ENCODE peak calls at places on chromosomes 7 and 10, in ten cellular contexts. L, F, A, S, K, E, O, G, X and P are unnamed samples.

GRCh38 chr7:48813472-48813871 is 110.9 kb upstream of the CDC14C start:
- DNase-seq in F (no peak), L (no peak), E (no peak), A (no peak), G (no peak), O (no peak), S (no peak), X (no peak), K (no peak), P (no peak)

GRCh38 chr7:106464169-106464568 is 179.4 kb upstream of the NAMPT start:
- DNase-seq in E (no peak), S (no peak), F (no peak), O (no peak), X (no peak), L (no peak), G (no peak), A (no peak), K (no peak), P (no peak)

GRCh38 chr10:5890519-5890878 is 456 bp downstream of the FBH1 start:
- DNase-seq in S (peak; percentile 70), L (peak; percentile 38), A (peak; percentile 27), F (no peak), E (peak; percentile 60), K (peak; percentile 31), X (no peak), G (peak; percentile 20), O (peak; percentile 50), P (peak; percentile 38)

GRCh38 chr7:138865843-138866242 is 67.8 kb upstream of the ATP6V0A4 start:
- DNase-seq in K (no peak), G (peak; percentile 30), F (no peak), E (no peak), S (no peak), L (no peak), O (peak; percentile 43), A (no peak), X (peak; percentile 66), P (peak; percentile 39)

GRCh38 chr10:31319602-31320178 is 674 bp downstream of the ZEB1 start:
- DNase-seq in S (no peak), O (no peak), F (no peak), K (peak; percentile 35), X (no peak), G (peak; percentile 9), E (peak; percentile 41), L (peak; percentile 34), A (no peak), P (no peak)

GRCh38 chr7:117619690-117620089 is 139.9 kb downstream of the CFTR start:
- DNase-seq in A (no peak), F (no peak), O (no peak), X (no peak), G (no peak), K (no peak), E (no peak), L (no peak), S (no peak), P (no peak)

GRCh38 chr7:42831051-42831952 is 80.6 kb downstream of the C7orf25 start:
- DNase-seq in A (peak; percentile 30), L (no peak), F (no peak), S (no peak), X (no peak), E (peak; percentile 80), O (no peak), K (peak; percentile 58), G (no peak), P (peak; percentile 40)

GRCh38 chr10:58322072-58322834 is 12.6 kb upstream of the UBE2D1 start:
- DNase-seq in A (no peak), E (peak; percentile 38), S (no peak), O (no peak), F (no peak), X (no peak), L (no peak), K (peak; percentile 25), G (no peak), P (peak; percentile 19)

GRCh38 chr10:106614293-106614692 is 550.2 kb downstream of the SORCS1 start:
- DNase-seq in E (no peak), O (no peak), X (no peak), A (no peak), G (no peak), K (no peak), L (no peak), F (no peak), S (no peak), P (no peak)

GRCh38 chr10:131178521-131178920 is 133.0 kb downstream of the TCERG1L start:
- DNase-seq in X (peak; percentile 39), L (no peak), O (no peak), S (no peak), G (no peak), K (no peak), A (no peak), E (no peak), F (no peak), P (no peak)

GRCh38 chr7:55309040-55309991 is 55.8 kb upstream of the LANCL2 start:
- DNase-seq in E (no peak), L (no peak), A (no peak), X (peak; percentile 66), K (peak; percentile 64), F (no peak), S (peak; percentile 74), O (peak; percentile 86), G (no peak), P (no peak)

GRCh38 chr7:4960363-4960762 is 1.4 kb upstream of the MMD2 start:
- DNase-seq in A (no peak), F (no peak), K (no peak), L (no peak), E (no peak), G (no peak), S (no peak), O (no peak), X (no peak), P (no peak)

GRCh38 chr10:368579-369255 is 233.5 kb downstream of the ZMYND11 start:
- DNase-seq in L (no peak), O (no peak), F (no peak), A (no peak), K (no peak), E (no peak), X (no peak), S (no peak), G (no peak), P (no peak)

GRCh38 chr10:93813507-93814465 is 56.0 kb downstream of the LGI1 start:
- DNase-seq in O (peak; percentile 74), E (peak; percentile 47), A (peak; percentile 54), X (no peak), L (peak; percentile 58), S (peak; percentile 66), K (peak; percentile 67), G (peak; percentile 43), F (no peak), P (peak; percentile 45)

GRCh38 chr10:16944081-16944922 is 127.1 kb upstream of the RSU1 start:
- DNase-seq in S (no peak), X (no peak), L (no peak), G (no peak), F (no peak), E (peak; percentile 91), A (peak; percentile 29), K (peak; percentile 57), O (no peak), P (no peak)

GRCh38 chr7:134778941-134779740 is at the start of gene CALD1:
- DNase-seq in A (peak; percentile 99), L (peak; percentile 65), F (no peak), G (peak; percentile 67), K (peak; percentile 95), E (peak; percentile 95), X (no peak), S (no peak), O (no peak), P (no peak)

GRCh38 chr7:600935-601334 is 81.3 kb upstream of the PDGFA start:
- DNase-seq in G (no peak), S (no peak), F (no peak), X (no peak), L (peak; percentile 6), E (no peak), O (no peak), K (no peak), A (no peak), P (no peak)

GRCh38 chr7:40700653-40701475 is 566.1 kb downstream of the SUGCT start:
- DNase-seq in K (no peak), O (peak; percentile 18), S (peak; percentile 57), F (no peak), G (no peak), A (no peak), L (no peak), E (no peak), X (no peak), P (peak; percentile 59)

GRCh38 chr7:102042016-102042656 is 224.7 kb downstream of the CUX1 start:
- DNase-seq in F (no peak), E (peak; percentile 74), L (no peak), G (peak; percentile 78), K (peak; percentile 26), A (peak; percentile 68), X (no peak), O (no peak), S (no peak), P (no peak)

GRCh38 chr10:133332936-133333699 is 3.6 kb downstream of the CALY start:
- DNase-seq in F (no peak), O (no peak), E (no peak), A (no peak), L (no peak), S (no peak), K (no peak), G (no peak), X (no peak), P (no peak)

GRCh38 chr7:24197852-24198251 is 86.1 kb upstream of the NPY start:
- DNase-seq in G (no peak), F (no peak), K (no peak), X (no peak), E (no peak), A (no peak), L (no peak), S (no peak), O (no peak), P (no peak)

GRCh38 chr10:118692911-118693310 is 61.9 kb downstream of the CACUL1 start:
- DNase-seq in G (peak; percentile 31), L (no peak), E (peak; percentile 93), S (no peak), O (no peak), X (no peak), F (no peak), A (peak; percentile 41), K (peak; percentile 65), P (no peak)

GRCh38 chr7:139680676-139681462 is 96.9 kb downstream of the HIPK2 start:
- DNase-seq in E (peak; percentile 96), F (no peak), K (peak; percentile 96), O (peak; percentile 92), S (peak; percentile 86), A (peak; percentile 97), G (peak; percentile 74), X (peak; percentile 56), L (no peak), P (no peak)

GRCh38 chr10:60003709-60004191 is 97.4 kb upstream of the CCDC6 start:
- DNase-seq in E (no peak), F (no peak), S (no peak), O (no peak), L (no peak), G (no peak), X (no peak), A (no peak), K (no peak), P (no peak)

GRCh38 chr7:138890782-138891445 is 90.3 kb downstream of the KIAA1549 start:
- DNase-seq in F (no peak), S (peak; percentile 42), O (no peak), L (peak; percentile 73), E (peak; percentile 93), A (no peak), G (no peak), X (no peak), K (no peak), P (no peak)

GRCh38 chr10:131033166-131034085 is 278.1 kb downstream of the TCERG1L start:
- DNase-seq in E (no peak), S (no peak), A (no peak), L (no peak), O (no peak), F (no peak), X (no peak), G (no peak), K (no peak), P (no peak)

GRCh38 chr10:58641708-58642107 is 129.0 kb downstream of the BICC1 start:
- DNase-seq in F (no peak), L (no peak), K (no peak), G (no peak), A (no peak), X (no peak), O (no peak), S (no peak), E (peak; percentile 63), P (no peak)

GRCh38 chr7:75624134-75624832 is 114.5 kb downstream of the HIP1 start:
- DNase-seq in X (no peak), A (peak; percentile 28), G (no peak), L (no peak), F (no peak), E (peak; percentile 26), K (no peak), O (no peak), S (no peak), P (no peak)